ENCODE peak calls at places on chromosomes 16 and 17, in seven cellular contexts. B is A549, O is fibroblast of villous mesenchyme, I is cardiac fibroblast, Q is astrocyte of the spinal cord, V is left lung, X is stomach. S is an unnamed sample.

GRCh38 chr17:32240745-32241144 is 24.9 kb upstream of the RHBDL3 start:
- DNase-seq in I (peak; percentile 22), O (peak; percentile 24), X (no peak), B (no peak), V (no peak), Q (no peak), S (no peak)

GRCh38 chr16:53509906-53510703 is 7.1 kb upstream of the AKTIP start:
- DNase-seq in B (peak; percentile 58), O (peak; percentile 77), V (peak; percentile 86), Q (peak; percentile 65), I (peak; percentile 86), X (peak; percentile 67), S (peak; percentile 82)

GRCh38 chr17:27455914-27456680 is at the start of gene KSR1:
- DNase-seq in B (peak; percentile 85), I (peak; percentile 69), V (peak; percentile 97), Q (peak; percentile 76), X (peak; percentile 89), O (peak; percentile 81), S (peak; percentile 93)

GRCh38 chr16:76222853-76223252 is 54.3 kb upstream of the CNTNAP4 start:
- DNase-seq in X (no peak), I (no peak), Q (no peak), B (no peak), V (no peak), O (peak; percentile 6), S (no peak)

GRCh38 chr16:74049027-74049426 is 247.6 kb upstream of the PSMD7 start:
- DNase-seq in I (no peak), X (no peak), B (no peak), V (no peak), Q (no peak), O (no peak), S (no peak)

GRCh38 chr17:3035968-3036280 is 27.5 kb downstream of the OR1D5 start:
- DNase-seq in O (no peak), Q (no peak), V (no peak), I (no peak), B (no peak), X (no peak), S (no peak)

GRCh38 chr16:1723450-1724147 is 17.6 kb downstream of the MAPK8IP3 start:
- DNase-seq in B (peak; percentile 40), O (peak; percentile 53), V (no peak), I (peak; percentile 60), X (peak; percentile 47), Q (peak; percentile 50), S (no peak)

GRCh38 chr17:42984486-42984885 is 4.1 kb downstream of the RUNDC1 start:
- DNase-seq in Q (no peak), O (no peak), I (peak; percentile 36), B (no peak), X (no peak), V (no peak), S (no peak)

GRCh38 chr16:75860654-75861053 is 134.4 kb upstream of the CPHXL start:
- DNase-seq in V (no peak), I (no peak), Q (peak; percentile 5), B (no peak), O (no peak), X (no peak), S (no peak)

GRCh38 chr17:9255838-9256237 is 234.5 kb downstream of the NTN1 start:
- DNase-seq in X (no peak), O (no peak), Q (no peak), V (no peak), B (no peak), I (no peak), S (no peak)

GRCh38 chr17:50908860-50909764 is 43.0 kb upstream of the TOB1 start:
- DNase-seq in B (no peak), I (no peak), O (no peak), X (peak; percentile 95), Q (peak; percentile 67), V (no peak), S (peak; percentile 83)

GRCh38 chr16:60142991-60143705 is 1409.0 kb upstream of the GOT2 start:
- DNase-seq in B (no peak), V (no peak), O (no peak), X (no peak), Q (peak; percentile 27), I (peak; percentile 3), S (no peak)

GRCh38 chr17:55224746-55225145 is 40.0 kb upstream of the HLF start:
- DNase-seq in X (no peak), B (no peak), V (no peak), I (no peak), Q (no peak), O (no peak), S (no peak)

GRCh38 chr16:81513204-81514040 is 68.8 kb downstream of the CMIP start:
- DNase-seq in Q (peak; percentile 52), I (no peak), X (no peak), B (no peak), O (peak; percentile 26), V (no peak), S (no peak)

GRCh38 chr16:80175011-80175410 is 365.8 kb upstream of the DYNLRB2 start:
- DNase-seq in V (no peak), I (no peak), Q (no peak), X (no peak), O (peak; percentile 32), B (no peak), S (no peak)

GRCh38 chr17:11608396-11608795 is 10.1 kb downstream of the DNAH9 start:
- DNase-seq in Q (no peak), I (no peak), X (peak; percentile 30), B (no peak), O (peak; percentile 0), V (no peak), S (no peak)

DNA sequence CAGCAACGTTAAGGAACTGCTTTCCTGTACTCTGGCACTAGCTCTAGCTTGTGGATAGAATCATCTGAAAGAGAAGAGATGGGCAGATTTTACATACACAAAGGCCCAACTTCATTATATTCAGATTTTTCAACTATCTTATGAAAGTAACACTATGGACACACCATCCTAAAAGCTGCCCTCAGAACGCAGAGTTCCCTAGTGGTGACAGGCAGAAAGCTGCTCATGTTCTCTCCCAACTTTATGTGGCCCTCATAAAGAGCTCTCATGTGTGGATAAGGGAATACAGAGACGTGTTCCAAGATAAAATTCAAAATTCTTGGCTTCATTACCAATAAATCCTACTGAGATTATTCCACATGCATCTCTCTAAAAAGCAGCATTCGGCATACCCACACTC is 1.5 kb downstream of the CFAP20 start:
- DNase-seq in Q (no peak), X (no peak), O (no peak), V (no peak), B (no peak), I (no peak), S (no peak)
- TF ChIP-seq CTCF in Q (peak; percentile 21), X (no peak), O (no peak), V (no peak), B (no peak), I (peak; percentile 36), S (no peak)

GRCh38 chr17:81519284-81520020 is 6.9 kb upstream of the ACTG1 start:
- DNase-seq in X (peak; percentile 81), O (no peak), B (peak; percentile 61), Q (no peak), V (peak; percentile 93), I (no peak), S (peak; percentile 84)

GRCh38 chr17:81517339-81518112 is 4.9 kb upstream of the ACTG1 start:
- DNase-seq in Q (no peak), O (peak; percentile 30), V (peak; percentile 61), B (no peak), I (peak; percentile 36), X (no peak), S (peak; percentile 52)

GRCh38 chr17:81520021-81520894 is 7.7 kb upstream of the ACTG1 start:
- DNase-seq in Q (no peak), B (no peak), X (no peak), I (no peak), O (no peak), V (peak; percentile 79), S (peak; percentile 43)

GRCh38 chr17:81518113-81518784 is 5.7 kb upstream of the ACTG1 start:
- DNase-seq in V (peak; percentile 61), B (no peak), I (no peak), O (peak; percentile 28), X (no peak), Q (no peak), S (no peak)

GRCh38 chr17:81518785-81519283 is 6.2 kb upstream of the ACTG1 start:
- DNase-seq in V (peak; percentile 94), I (peak; percentile 38), O (no peak), X (peak; percentile 70), B (peak; percentile 55), Q (no peak), S (peak; percentile 82)
- H3K4me3 ChIP-seq in V (peak overlapping the region; percentile 41), I (peak overlapping the region; percentile 15), O (peak overlapping the region; percentile 47), X (peak overlapping the region; percentile 75), B (peak overlapping the region; percentile 66), Q (peak overlapping the region; percentile 22), S (peak overlapping the region; percentile 55)

GRCh38 chr16:63410594-63410993 is 1374.4 kb upstream of the CDH8 start:
- DNase-seq in O (no peak), Q (no peak), I (no peak), B (no peak), X (no peak), V (no peak), S (no peak)
- TF ChIP-seq CTCF in O (no peak), Q (no peak), I (no peak), B (no peak), X (no peak), V (no peak), S (no peak)

GRCh38 chr17:49213803-49214202 is 3.3 kb downstream of the ABI3 start:
- DNase-seq in V (no peak), X (no peak), I (no peak), Q (no peak), B (no peak), O (no peak), S (no peak)
- H3K4me3 ChIP-seq in V (no peak overlapping the region), X (peak overlapping the region; percentile 44), I (no peak overlapping the region), Q (no peak overlapping the region), B (no peak overlapping the region), O (no peak overlapping the region), S (peak overlapping the region; percentile 64)

GRCh38 chr17:4554997-4555799 is at the start of gene MYBBP1A:
- DNase-seq in B (peak; percentile 100), X (peak; percentile 98), I (peak; percentile 96), V (peak; percentile 100), Q (peak; percentile 92), O (peak; percentile 95), S (peak; percentile 99)
- TF ChIP-seq CTCF in B (no peak), X (peak; percentile 32), I (peak; percentile 17), V (no peak), Q (no peak), O (peak; percentile 22), S (peak; percentile 40)

DNA sequence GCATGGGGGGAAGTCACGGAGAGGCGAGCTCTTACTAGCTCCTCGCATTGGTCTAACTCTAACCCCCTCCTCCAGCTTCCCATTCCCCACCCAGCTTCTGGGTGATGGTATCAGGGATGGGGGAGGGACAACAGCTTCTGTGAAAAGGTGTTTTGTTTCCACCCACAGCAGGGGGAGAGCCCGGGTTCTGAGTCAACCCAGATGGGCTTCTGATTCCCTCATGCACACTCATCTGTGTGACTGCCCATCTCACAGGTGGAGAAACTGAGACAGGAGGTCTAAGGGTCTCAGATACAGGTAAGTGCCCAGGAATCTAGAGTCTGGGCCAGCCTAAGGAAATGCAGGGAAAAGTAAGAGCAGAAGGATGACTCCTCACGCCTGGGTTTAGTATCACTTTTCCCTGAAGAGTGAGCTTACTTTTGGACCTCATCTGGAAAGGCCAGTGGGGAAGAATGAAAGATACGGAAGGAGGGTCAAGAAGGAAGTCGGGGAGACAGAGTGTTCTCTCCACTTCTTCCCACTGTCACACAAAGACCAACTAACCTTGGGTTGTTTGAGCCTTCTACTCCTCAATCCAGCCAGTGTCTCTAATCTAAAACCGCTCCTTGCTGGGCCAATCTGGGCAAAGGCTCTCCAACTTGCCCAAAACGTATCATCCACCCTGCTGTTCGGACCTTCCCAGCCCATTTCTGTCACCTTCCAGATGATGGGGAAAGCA is 3.1 kb upstream of the TLCD2 start:
- DNase-seq in I (no peak), B (no peak), O (no peak), Q (no peak), X (no peak), V (peak; percentile 14), S (no peak)
- H3K4me3 ChIP-seq in I (peak overlapping the region; percentile 93), B (peak overlapping the region; percentile 87), O (peak overlapping the region; percentile 83), Q (peak overlapping the region; percentile 93), X (peak overlapping the region; percentile 81), V (peak overlapping the region; percentile 95), S (peak overlapping the region; percentile 82)

GRCh38 chr17:81683584-81684441 is at the start of the genes ARL16 and HGS:
- DNase-seq in V (peak; percentile 97), Q (peak; percentile 100), O (peak; percentile 100), I (peak; percentile 100), X (peak; percentile 99), B (peak; percentile 100), S (peak; percentile 98)
- TF ChIP-seq CTCF in V (no peak), Q (no peak), O (no peak), I (no peak), X (no peak), B (no peak), S (no peak)

S was measured in lower lobe of right lung.